ENCODE peak calls at places on chromosomes 3 and 15, in five cellular contexts. S is cardiac muscle cell, O is HCT116, B is NCI-H2081, T is OCI-M1. R is an unnamed sample.

GRCh38 chr15:70856177-70856883 is 2.4 kb upstream of the LARP6 start:
- DNase-seq in B (no peak), S (no peak), T (no peak), O (no peak), R (no peak)

GRCh38 chr15:71252036-71252898 is 137.0 kb downstream of the THSD4 start:
- DNase-seq in O (peak), S (no peak), B (no peak), T (peak), R (no peak)

GRCh38 chr3:64939747-64940450 is 252.1 kb upstream of the ADAMTS9 start:
- DNase-seq in S (no peak), O (no peak), B (no peak), T (no peak), R (no peak)

GRCh38 chr15:85302271-85302670 is 78.1 kb upstream of the AKAP13 start:
- DNase-seq in B (no peak), O (no peak), T (no peak), S (no peak), R (no peak)

GRCh38 chr15:77500986-77501385 is 80.3 kb downstream of the HMG20A start:
- DNase-seq in S (no peak), O (no peak), B (no peak), T (no peak), R (no peak)

GRCh38 chr3:155550386-155550785 is 194.5 kb downstream of the PLCH1 start:
- DNase-seq in O (no peak), S (no peak), B (no peak), T (no peak), R (no peak)

GRCh38 chr3:129625071-129625874 is 18.8 kb upstream of the PLXND1 start:
- DNase-seq in T (no peak), S (no peak), O (no peak), B (no peak), R (no peak)

GRCh38 chr3:71693641-71694040 is 31.6 kb downstream of the EIF4E3 start:
- DNase-seq in B (no peak), S (no peak), O (no peak), T (no peak), R (no peak)

GRCh38 chr3:35639251-35640185 is at the start of gene ARPP21:
- DNase-seq in B (no peak), S (peak), O (no peak), T (peak), R (peak)

R was measured in erythroblast.